ENCODE peak calls at places on chromosome 2, in six cellular contexts. One of them, this sample, is unnamed.

GRCh38 chr2:67880291-67880761 is 182.5 kb downstream of the C1D start:
- DNase-seq in OCI-M1: no peak
- DNase-seq in T-cell: no peak
- DNase-seq in mesendoderm: peak
- DNase-seq in head of caudate nucleus: no peak
- DNase-seq in tibial artery: peak
- DNase-seq in this sample: no peak

GRCh38 chr2:42795275-42795674 is 2.9 kb upstream of the HAAO start:
- DNase-seq in OCI-M1: no peak
- DNase-seq in T-cell: no peak
- DNase-seq in mesendoderm: no peak
- DNase-seq in head of caudate nucleus: no peak
- DNase-seq in tibial artery: no peak
- DNase-seq in this sample: no peak

GRCh38 chr2:209380278-209380677 is 43.6 kb upstream of the MAP2 start:
- DNase-seq in OCI-M1: peak
- DNase-seq in T-cell: no peak
- DNase-seq in mesendoderm: no peak
- DNase-seq in head of caudate nucleus: no peak
- DNase-seq in tibial artery: no peak
- DNase-seq in this sample: no peak

GRCh38 chr2:16005819-16006536 is 65.6 kb downstream of the MYCN start:
- DNase-seq in OCI-M1: peak
- DNase-seq in T-cell: no peak
- DNase-seq in mesendoderm: peak
- DNase-seq in head of caudate nucleus: no peak
- DNase-seq in tibial artery: peak
- DNase-seq in this sample: no peak

GRCh38 chr2:15923597-15923996 is 16.8 kb upstream of the MYCN start:
- DNase-seq in OCI-M1: no peak
- DNase-seq in T-cell: no peak
- DNase-seq in mesendoderm: no peak
- DNase-seq in head of caudate nucleus: no peak
- DNase-seq in tibial artery: no peak
- DNase-seq in this sample: no peak

GRCh38 chr2:210584834-210585233 is 28.4 kb downstream of the CPS1 start:
- DNase-seq in OCI-M1: no peak
- DNase-seq in T-cell: no peak
- DNase-seq in mesendoderm: peak
- DNase-seq in head of caudate nucleus: no peak
- DNase-seq in tibial artery: no peak
- DNase-seq in this sample: no peak

GRCh38 chr2:26542194-26542455 is 64.2 kb upstream of the OTOF start:
- DNase-seq in OCI-M1: no peak
- DNase-seq in T-cell: no peak
- DNase-seq in mesendoderm: no peak
- DNase-seq in head of caudate nucleus: no peak
- DNase-seq in tibial artery: no peak
- DNase-seq in this sample: no peak

GRCh38 chr2:207122914-207123744 is 42.6 kb downstream of the KLF7 start:
- DNase-seq in OCI-M1: no peak
- DNase-seq in T-cell: no peak
- DNase-seq in mesendoderm: peak
- DNase-seq in head of caudate nucleus: no peak
- DNase-seq in tibial artery: no peak
- DNase-seq in this sample: peak

GRCh38 chr2:110876167-110876999 is 144.0 kb downstream of the ACOXL start:
- DNase-seq in OCI-M1: peak
- DNase-seq in T-cell: no peak
- DNase-seq in mesendoderm: peak
- DNase-seq in head of caudate nucleus: no peak
- DNase-seq in tibial artery: no peak
- DNase-seq in this sample: no peak

GRCh38 chr2:188664391-188664790 is 309.8 kb upstream of the COL3A1 start:
- DNase-seq in OCI-M1: no peak
- DNase-seq in T-cell: no peak
- DNase-seq in mesendoderm: no peak
- DNase-seq in head of caudate nucleus: no peak
- DNase-seq in tibial artery: peak
- DNase-seq in this sample: no peak

GRCh38 chr2:188975497-188976102 is 1.4 kb downstream of the COL3A1 start:
- DNase-seq in OCI-M1: peak
- DNase-seq in T-cell: no peak
- DNase-seq in mesendoderm: peak
- DNase-seq in head of caudate nucleus: no peak
- DNase-seq in tibial artery: peak
- DNase-seq in this sample: no peak

GRCh38 chr2:25312958-25313710 is 28.6 kb downstream of the DNMT3A start:
- DNase-seq in OCI-M1: no peak
- DNase-seq in T-cell: no peak
- DNase-seq in mesendoderm: no peak
- DNase-seq in head of caudate nucleus: no peak
- DNase-seq in tibial artery: no peak
- DNase-seq in this sample: no peak

GRCh38 chr2:170324640-170325046 is 146.7 kb downstream of the MYO3B start:
- DNase-seq in OCI-M1: peak
- DNase-seq in T-cell: no peak
- DNase-seq in mesendoderm: peak
- DNase-seq in head of caudate nucleus: no peak
- DNase-seq in tibial artery: no peak
- DNase-seq in this sample: peak

GRCh38 chr2:159753797-159754196 is 41.5 kb downstream of the MARCHF7 start:
- DNase-seq in OCI-M1: no peak
- DNase-seq in T-cell: no peak
- DNase-seq in mesendoderm: no peak
- DNase-seq in head of caudate nucleus: no peak
- DNase-seq in tibial artery: no peak
- DNase-seq in this sample: no peak

GRCh38 chr2:191006997-191007604 is 6.9 kb downstream of the STAT1 start:
- DNase-seq in OCI-M1: no peak
- DNase-seq in T-cell: no peak
- DNase-seq in mesendoderm: no peak
- DNase-seq in head of caudate nucleus: no peak
- DNase-seq in tibial artery: no peak
- DNase-seq in this sample: no peak

GRCh38 chr2:218962859-218963492 is 3.5 kb downstream of the CDK5R2 start:
- DNase-seq in OCI-M1: peak
- DNase-seq in T-cell: no peak
- DNase-seq in mesendoderm: peak
- DNase-seq in head of caudate nucleus: peak
- DNase-seq in tibial artery: peak
- DNase-seq in this sample: peak

GRCh38 chr2:20447437-20448245 is 767 bp downstream of the RHOB start:
- DNase-seq in OCI-M1: no peak
- DNase-seq in T-cell: no peak
- DNase-seq in mesendoderm: peak
- DNase-seq in head of caudate nucleus: peak
- DNase-seq in tibial artery: peak
- DNase-seq in this sample: peak

GRCh38 chr2:25323042-25323514 is 18.6 kb downstream of the DNMT3A start:
- DNase-seq in OCI-M1: no peak
- DNase-seq in T-cell: peak
- DNase-seq in mesendoderm: peak
- DNase-seq in head of caudate nucleus: no peak
- DNase-seq in tibial artery: no peak
- DNase-seq in this sample: peak

GRCh38 chr2:30380824-30381223 is 66.2 kb upstream of the LCLAT1 start:
- DNase-seq in OCI-M1: no peak
- DNase-seq in T-cell: no peak
- DNase-seq in mesendoderm: no peak
- DNase-seq in head of caudate nucleus: no peak
- DNase-seq in tibial artery: no peak
- DNase-seq in this sample: no peak

GRCh38 chr2:46850742-46851141 is 64.9 kb downstream of the MCFD2 start:
- DNase-seq in OCI-M1: no peak
- DNase-seq in T-cell: no peak
- DNase-seq in mesendoderm: no peak
- DNase-seq in head of caudate nucleus: no peak
- DNase-seq in tibial artery: peak
- DNase-seq in this sample: no peak

GRCh38 chr2:196338440-196338839 is 167.1 kb upstream of the STK17B start:
- DNase-seq in OCI-M1: no peak
- DNase-seq in T-cell: no peak
- DNase-seq in mesendoderm: no peak
- DNase-seq in head of caudate nucleus: no peak
- DNase-seq in tibial artery: no peak
- DNase-seq in this sample: no peak

GRCh38 chr2:109435866-109436634 is 177.7 kb downstream of the SEPTIN10 start:
- DNase-seq in OCI-M1: no peak
- DNase-seq in T-cell: no peak
- DNase-seq in mesendoderm: no peak
- DNase-seq in head of caudate nucleus: peak
- DNase-seq in tibial artery: peak
- DNase-seq in this sample: no peak

GRCh38 chr2:30865218-30865617 is 58.0 kb upstream of the CAPN13 start:
- DNase-seq in OCI-M1: no peak
- DNase-seq in T-cell: no peak
- DNase-seq in mesendoderm: no peak
- DNase-seq in head of caudate nucleus: no peak
- DNase-seq in tibial artery: no peak
- DNase-seq in this sample: no peak

GRCh38 chr2:132489150-132489549 is 72.5 kb downstream of the GPR39 start:
- DNase-seq in OCI-M1: peak
- DNase-seq in T-cell: no peak
- DNase-seq in mesendoderm: peak
- DNase-seq in head of caudate nucleus: no peak
- DNase-seq in tibial artery: no peak
- DNase-seq in this sample: no peak

This sample was measured in NCI-H82.